ENCODE peak calls at places on chromosome X, in seven cellular contexts. Y is breast epithelium; N is cardiac muscle cell; H is CD4-positive, alpha-beta T cell; M is GM23248; L is neuronal stem cell; E is AG04450. C is an unnamed sample.
A peak's percentile ranks its signal among the peaks of the same experiment; 100 is the strongest.

GRCh38 chrX:100649550-100650356 is 5.8 kb downstream of the SRPX2 start:
- DNase-seq in Y (no peak), E (peak; percentile 78), H (no peak), L (no peak), N (peak; percentile 95), M (peak; percentile 90), C (no peak)

GRCh38 chrX:43589735-43590515 is 66.2 kb upstream of the MAOA start:
- DNase-seq in M (no peak), Y (no peak), E (no peak), N (peak; percentile 75), H (no peak), L (no peak), C (no peak)

GRCh38 chrX:136814847-136815634 is 34.3 kb upstream of the ARHGEF6 start:
- DNase-seq in N (no peak), E (no peak), L (no peak), Y (no peak), H (no peak), M (no peak), C (no peak)

GRCh38 chrX:989959-990510 is 222.4 kb downstream of the CRLF2 start:
- DNase-seq in Y (no peak), E (no peak), H (peak; percentile 38), L (no peak), M (no peak), N (peak; percentile 61), C (peak; percentile 77)

GRCh38 chrX:2677764-2678163 is 13.3 kb upstream of the CD99 start:
- DNase-seq in M (peak; percentile 100), H (no peak), E (peak; percentile 98), N (peak; percentile 99), L (no peak), Y (peak; percentile 65), C (no peak)

GRCh38 chrX:141467442-141467841 is 117.1 kb downstream of the SPANXA1 start:
- DNase-seq in L (no peak), E (no peak), H (no peak), Y (no peak), N (no peak), M (peak; percentile 2), C (no peak)

GRCh38 chrX:71938371-71938770 is 27.7 kb downstream of the NHSL2 start:
- DNase-seq in M (no peak), Y (no peak), E (no peak), L (no peak), H (no peak), N (no peak), C (no peak)

GRCh38 chrX:41634284-41634683 is 54.5 kb upstream of the GPR34 start:
- DNase-seq in N (peak; percentile 11), L (no peak), M (no peak), H (no peak), Y (no peak), E (no peak), C (no peak)

GRCh38 chrX:18883234-18883960 is 100.5 kb downstream of the PHKA2 start:
- DNase-seq in N (no peak), H (no peak), Y (no peak), M (no peak), E (no peak), L (no peak), C (no peak)

GRCh38 chrX:10755477-10756334 is 135.3 kb upstream of the MID1 start:
- DNase-seq in N (peak; percentile 71), M (peak; percentile 67), E (peak; percentile 63), H (no peak), Y (no peak), L (peak; percentile 43), C (no peak)

GRCh38 chrX:5810636-5811035 is 418.0 kb downstream of the NLGN4X start:
- DNase-seq in E (no peak), M (no peak), Y (no peak), L (no peak), H (no peak), N (no peak), C (no peak)

GRCh38 chrX:40018021-40018420 is 79.7 kb downstream of the BCOR start:
- DNase-seq in L (no peak), H (no peak), E (no peak), N (no peak), M (no peak), Y (no peak), C (no peak)
- H3K27ac ChIP-seq in L (no peak overlapping the region), H (no peak overlapping the region), E (no peak overlapping the region), N (no peak overlapping the region), M (no peak overlapping the region), Y (no peak overlapping the region), C (no peak overlapping the region)

DNA sequence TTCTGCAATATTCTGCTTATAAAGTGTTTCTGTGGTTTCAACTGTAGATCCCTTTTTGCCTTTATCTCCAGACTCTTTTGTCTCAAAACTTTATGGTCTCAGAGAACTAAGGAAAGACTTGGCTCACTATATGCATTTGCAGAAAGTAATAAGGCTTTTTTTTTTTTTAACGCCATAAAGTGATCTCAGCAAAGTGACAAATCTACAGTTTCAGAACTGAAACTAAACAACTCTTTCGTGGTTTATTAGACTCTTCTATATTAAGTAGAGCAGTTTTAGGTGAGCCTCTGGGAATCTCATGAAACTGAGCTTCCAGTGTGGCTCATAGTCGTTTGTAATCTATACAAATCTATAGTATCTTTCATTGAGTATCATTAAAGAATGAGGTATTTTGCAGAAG is 15.3 kb downstream of the ATP7A start:
- DNase-seq in L (no peak), N (no peak), E (no peak), M (no peak), Y (no peak), H (no peak), C (no peak)
- H3K27ac ChIP-seq in L (no peak overlapping the region), N (no peak overlapping the region), E (no peak overlapping the region), M (no peak overlapping the region), Y (no peak overlapping the region), H (no peak overlapping the region), C (no peak overlapping the region)

GRCh38 chrX:46957299-46957698 is 45.1 kb downstream of the JADE3 start:
- DNase-seq in Y (no peak), L (no peak), M (no peak), E (no peak), H (no peak), N (no peak), C (no peak)

GRCh38 chrX:46953137-46953527 is 40.9 kb downstream of the JADE3 start:
- DNase-seq in E (no peak), M (no peak), L (no peak), N (peak; percentile 20), Y (no peak), H (no peak), C (no peak)

GRCh38 chrX:46959101-46959500 is 46.9 kb downstream of the JADE3 start:
- DNase-seq in Y (no peak), N (peak; percentile 21), E (no peak), L (no peak), M (no peak), H (no peak), C (no peak)

GRCh38 chrX:46954716-46955115 is 42.5 kb downstream of the JADE3 start:
- DNase-seq in Y (no peak), E (no peak), L (no peak), H (no peak), N (no peak), M (no peak), C (no peak)

DNA sequence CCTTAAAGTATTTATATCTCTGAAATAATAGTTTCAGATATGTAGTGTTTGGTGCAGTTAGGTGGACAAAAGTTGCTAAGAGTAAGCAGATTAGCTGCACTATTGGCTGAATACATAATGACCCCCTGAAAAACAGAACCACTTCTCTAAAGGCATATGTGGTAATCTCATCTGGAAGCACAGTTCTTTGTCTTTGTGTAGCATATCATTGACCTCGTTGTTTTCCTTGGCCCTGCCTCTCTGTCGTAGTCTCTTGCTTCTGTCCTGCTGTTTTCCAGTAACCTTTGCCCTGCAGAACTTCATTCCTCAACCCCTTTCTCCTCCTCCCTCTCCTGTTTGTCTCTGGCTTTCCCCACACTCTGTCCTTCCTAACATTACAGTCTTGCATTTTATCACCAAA is 41.4 kb downstream of the JADE3 start:
- DNase-seq in M (no peak), H (no peak), N (peak; percentile 60), E (no peak), Y (no peak), L (peak; percentile 57), C (no peak)
- H3K27ac ChIP-seq in M (no peak overlapping the region), H (no peak overlapping the region), N (peak overlapping the region; percentile 83), E (no peak overlapping the region), Y (no peak overlapping the region), L (peak overlapping the region; percentile 42), C (no peak overlapping the region)

GRCh38 chrX:112867570-112867969 is 26.9 kb upstream of the AMOT start:
- DNase-seq in M (no peak), H (no peak), E (no peak), N (no peak), L (no peak), Y (no peak), C (no peak)

GRCh38 chrX:112865464-112866025 is 24.9 kb upstream of the AMOT start:
- DNase-seq in M (no peak), L (no peak), E (no peak), N (no peak), Y (no peak), H (no peak), C (no peak)

GRCh38 chrX:112866175-112866574 is 25.5 kb upstream of the AMOT start:
- DNase-seq in L (no peak), H (no peak), Y (no peak), E (no peak), N (no peak), M (peak; percentile 45), C (no peak)

GRCh38 chrX:112863850-112864249 is 23.2 kb upstream of the AMOT start:
- DNase-seq in N (no peak), H (no peak), Y (no peak), M (peak; percentile 4), L (no peak), E (no peak), C (no peak)

DNA sequence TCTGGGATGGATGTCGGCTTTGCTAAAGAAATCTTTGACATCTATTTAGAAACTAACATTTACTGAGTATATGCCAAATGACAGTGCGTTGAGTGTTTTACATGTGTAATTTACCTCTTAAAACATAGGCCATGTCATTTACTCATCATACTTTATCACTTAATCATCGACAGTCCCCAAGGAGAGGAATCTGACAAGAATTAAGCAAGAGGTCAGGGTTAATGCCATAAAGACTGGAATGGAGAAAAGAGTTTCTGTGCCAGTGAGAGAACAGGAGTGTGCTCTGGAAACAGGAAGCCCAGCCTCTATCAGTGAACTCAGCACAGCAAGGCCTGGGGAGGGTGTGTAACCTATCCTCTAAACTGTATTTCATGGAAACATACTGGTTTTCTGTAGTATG is 28.0 kb upstream of the AMOT start:
- DNase-seq in E (no peak), Y (no peak), L (no peak), M (peak; percentile 15), N (no peak), H (no peak), C (no peak)
- H3K27ac ChIP-seq in E (no peak overlapping the region), Y (no peak overlapping the region), L (no peak overlapping the region), M (no peak overlapping the region), N (no peak overlapping the region), H (no peak overlapping the region), C (no peak overlapping the region)

GRCh38 chrX:51395807-51396728 is 63.4 kb downstream of the NUDT10 start:
- DNase-seq in H (peak; percentile 59), Y (peak; percentile 46), N (peak; percentile 13), L (peak; percentile 2), E (no peak), M (peak; percentile 12), C (peak; percentile 1)
- H3K27ac ChIP-seq in H (peak overlapping the region; percentile 56), Y (no peak overlapping the region), N (no peak overlapping the region), L (no peak overlapping the region), E (no peak overlapping the region), M (no peak overlapping the region), C (no peak overlapping the region)

DNA sequence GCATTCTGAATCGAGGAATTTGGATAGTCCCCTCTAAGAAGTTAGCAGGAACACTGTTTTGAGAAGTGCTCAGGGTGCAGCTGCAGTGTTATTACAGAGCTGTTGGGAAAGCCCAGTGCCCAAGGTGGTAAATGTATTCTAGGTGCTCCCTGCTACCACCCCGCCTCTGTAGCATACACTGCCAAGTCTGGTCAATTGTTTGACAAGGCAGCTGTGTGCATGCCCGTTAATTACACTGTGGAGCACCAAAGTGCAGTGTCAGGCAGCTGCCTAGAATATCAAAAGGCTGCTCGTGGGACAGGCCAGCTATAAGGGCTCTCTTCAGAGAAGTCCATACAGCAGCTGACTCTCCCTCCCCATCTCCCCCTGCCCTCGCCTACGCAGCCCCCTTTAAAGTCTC is 99.9 kb upstream of the KLHL13 start:
- DNase-seq in Y (no peak), L (no peak), N (no peak), E (no peak), M (no peak), H (no peak), C (no peak)
- H3K27ac ChIP-seq in Y (no peak overlapping the region), L (no peak overlapping the region), N (no peak overlapping the region), E (no peak overlapping the region), M (no peak overlapping the region), H (no peak overlapping the region), C (no peak overlapping the region)

C was measured in caudate nucleus.